ENCODE peak calls at places on chromosomes 13 and 19, in seven cellular contexts. H, O, W, R, L, U and P are unnamed samples. For H3K9me3, the result is how much of the 10 kb centered on the place peaks cover.

GRCh38 chr13:113095146-113096051 is 10.2 kb upstream of the F7 start:
- DNase-seq in H (peak), O (no peak), W (no peak), R (no peak), L (peak), U (no peak), P (no peak)

GRCh38 chr19:17775245-17775927 is 19.6 kb upstream of the B3GNT3 start:
- DNase-seq in H (no peak), O (no peak), W (no peak), R (no peak), L (no peak), U (no peak), P (peak)

GRCh38 chr19:43731854-43732253 is 16.0 kb downstream of the IRGC start:
- DNase-seq in H (no peak), O (no peak), W (no peak), R (no peak), L (no peak), U (no peak), P (no peak)

GRCh38 chr19:54029930-54030490 is 33.7 kb downstream of the VSTM1 start:
- DNase-seq in H (no peak), O (peak), W (peak), R (no peak), L (peak), U (peak), P (peak)

GRCh38 chr19:38862321-38863059 is 12.7 kb upstream of the HNRNPL start:
- DNase-seq in H (no peak), O (no peak), W (no peak), R (no peak), L (no peak), U (peak), P (no peak)

GRCh38 chr19:10911579-10912363 is 16.7 kb downstream of the YIPF2 start:
- DNase-seq in H (no peak), O (no peak), W (no peak), R (no peak), L (no peak), U (no peak), P (no peak)

GRCh38 chr13:101945435-101945834 is 456.4 kb downstream of the FGF14 start:
- DNase-seq in H (no peak), O (no peak), W (no peak), R (no peak), L (no peak), U (no peak), P (peak)

GRCh38 chr19:47414469-47414868 is 4.9 kb downstream of the MEIS3 start:
- DNase-seq in H (no peak), O (no peak), W (no peak), R (no peak), L (no peak), U (no peak), P (peak)

GRCh38 chr13:90867336-90867683 is 480.2 kb upstream of the MIR17HG start:
- DNase-seq in H (no peak), O (peak), W (peak), R (peak), L (peak), U (peak), P (peak)

GRCh38 chr19:48506138-48506733 is 5.4 kb downstream of the LMTK3 start:
- DNase-seq in H (no peak), O (no peak), W (peak), R (no peak), L (no peak), U (no peak), P (peak)

GRCh38 chr19:28436320-28436719 is 776.6 kb downstream of the UQCRFS1 start:
- DNase-seq in H (no peak), O (no peak), W (no peak), R (no peak), L (no peak), U (no peak), P (no peak)

GRCh38 chr19:45038931-45039893 is at the start of gene CLASRP:
- DNase-seq in H (peak), O (peak), W (peak), R (peak), L (peak), U (peak), P (peak)

GRCh38 chr13:87057807-87058520 is 613.2 kb upstream of the SLITRK5 start:
- DNase-seq in H (no peak), O (no peak), W (no peak), R (no peak), L (no peak), U (no peak), P (no peak)

GRCh38 chr13:71274923-71275593 is 591.9 kb downstream of the DACH1 start:
- DNase-seq in H (no peak), O (no peak), W (no peak), R (no peak), L (no peak), U (no peak), P (no peak)

GRCh38 chr19:29612121-29612520 is 6.0 kb downstream of the POP4 start:
- DNase-seq in H (peak), O (no peak), W (no peak), R (no peak), L (no peak), U (no peak), P (no peak)

GRCh38 chr13:112806761-112807652 is 117.2 kb downstream of the ATP11A start:
- DNase-seq in H (no peak), O (no peak), W (no peak), R (no peak), L (no peak), U (no peak), P (no peak)

GRCh38 chr13:113920606-113921306 is 53.1 kb downstream of the C13orf46 start:
- DNase-seq in H (no peak), O (no peak), W (no peak), R (no peak), L (no peak), U (no peak), P (peak)

GRCh38 chr13:24916464-24916863 is 152.5 kb downstream of the RNF17 start:
- DNase-seq in H (no peak), O (no peak), W (no peak), R (no peak), L (no peak), U (no peak), P (no peak)

GRCh38 chr19:17243854-17244617 is 1.7 kb downstream of the NR2F6 start:
- DNase-seq in H (peak), O (no peak), W (peak), R (no peak), L (peak), U (peak), P (no peak)

GRCh38 chr13:30143671-30144400 is 163.5 kb downstream of the KATNAL1 start:
- DNase-seq in H (no peak), O (no peak), W (peak), R (no peak), L (no peak), U (no peak), P (no peak)

GRCh38 chr19:10882108-10882457 is 10.7 kb downstream of the CARM1 start:
- DNase-seq in H (no peak), O (no peak), W (no peak), R (no peak), L (no peak), U (no peak), P (no peak)

GRCh38 chr13:99299545-99300341 is 7.5 kb downstream of the GPR183 start:
- DNase-seq in H (no peak), O (no peak), W (no peak), R (no peak), L (no peak), U (no peak), P (no peak)

GRCh38 chr19:10667867-10668266 is 13.7 kb downstream of the ILF3 start:
- DNase-seq in H (no peak), O (no peak), W (no peak), R (no peak), L (no peak), U (no peak), P (no peak)

GRCh38 chr13:20997301-20998061 is 63.9 kb downstream of the LATS2 start:
- DNase-seq in H (no peak), O (peak), W (peak), R (no peak), L (no peak), U (no peak), P (no peak)

GRCh38 chr13:59157181-59157580 is 1006.5 kb downstream of the DIAPH3 start:
- DNase-seq in H (no peak), O (no peak), W (no peak), R (no peak), L (no peak), U (no peak), P (no peak)

GRCh38 chr13:83325454-83325853 is 556.8 kb downstream of the SLITRK1 start:
- DNase-seq in H (no peak), O (no peak), W (peak), R (no peak), L (no peak), U (no peak), P (no peak)

GRCh38 chr19:48549380-48549779 is 2.6 kb upstream of the SULT2B1 start:
- DNase-seq in H (no peak), O (no peak), W (no peak), R (no peak), L (no peak), U (no peak), P (no peak)

GRCh38 chr13:42924290-42924803 is 67.7 kb downstream of the EPSTI1 start:
- DNase-seq in H (no peak), O (no peak), W (no peak), R (no peak), L (no peak), U (no peak), P (no peak)

GRCh38 chr19:42433503-42434260 is 6.5 kb upstream of the LIPE start:
- DNase-seq in H (peak), O (no peak), W (peak), R (no peak), L (peak), U (peak), P (peak)

GRCh38 chr13:102212729-102213128 is 189.1 kb downstream of the FGF14 start:
- DNase-seq in H (no peak), O (peak), W (no peak), R (no peak), L (no peak), U (no peak), P (no peak)

GRCh38 chr19:2552859-2553258 is 76.9 kb downstream of the GADD45B start:
- DNase-seq in H (no peak), O (no peak), W (no peak), R (no peak), L (peak), U (no peak), P (no peak)

GRCh38 chr19:6945733-6946132 is 58.4 kb downstream of the ADGRE1 start:
- DNase-seq in H (no peak), O (no peak), W (no peak), R (no peak), L (no peak), U (no peak), P (no peak)

GRCh38 chr13:97005631-97006262 is 11.5 kb upstream of the OXGR1 start:
- DNase-seq in H (no peak), O (no peak), W (peak), R (no peak), L (no peak), U (no peak), P (no peak)

GRCh38 chr19:5048091-5048726 is 79.3 kb downstream of the KDM4B start:
- DNase-seq in H (peak), O (peak), W (peak), R (peak), L (peak), U (peak), P (peak)

GRCh38 chr13:34458756-34459462 is 483.2 kb upstream of the NBEA start:
- DNase-seq in H (no peak), O (no peak), W (no peak), R (no peak), L (no peak), U (no peak), P (no peak)

GRCh38 chr13:111632906-111633305 is 312.5 kb downstream of the TEX29 start:
- DNase-seq in H (no peak), O (peak), W (no peak), R (no peak), L (no peak), U (no peak), P (no peak)

GRCh38 chr13:109874444-109874920 is 88.1 kb upstream of the IRS2 start:
- DNase-seq in H (no peak), O (no peak), W (no peak), R (no peak), L (no peak), U (no peak), P (no peak)

GRCh38 chr19:38386968-38387549 is 775 bp downstream of the GGN start:
- DNase-seq in H (no peak), O (no peak), W (no peak), R (no peak), L (peak), U (no peak), P (no peak)

GRCh38 chr13:91468301-91468700 is 69.9 kb downstream of the GPC5 start:
- DNase-seq in H (no peak), O (no peak), W (peak), R (no peak), L (no peak), U (no peak), P (peak)

GRCh38 chr19:55131421-55131820 is 14.0 kb upstream of the PPP1R12C start:
- DNase-seq in H (no peak), O (no peak), W (no peak), R (no peak), L (no peak), U (no peak), P (no peak)
- H3K9me3 ChIP-seq in H (under half), O (under half), W (under half), R (under half), L (under half), U (under half), P (under half)

GRCh38 chr19:22144394-22144793 is 52.4 kb downstream of the ZNF676 start:
- DNase-seq in H (no peak), O (peak), W (peak), R (no peak), L (no peak), U (no peak), P (peak)
- H3K9me3 ChIP-seq in H (half or more), O (half or more), W (under half), R (under half), L (half or more), U (under half), P (under half)

GRCh38 chr19:57477191-57478008 is at the start of gene ZNF772:
- DNase-seq in H (peak), O (peak), W (peak), R (peak), L (peak), U (peak), P (peak)

GRCh38 chr19:57473646-57474045 is 3.7 kb downstream of the ZNF772 start:
- DNase-seq in H (no peak), O (no peak), W (no peak), R (no peak), L (no peak), U (no peak), P (no peak)
- H3K9me3 ChIP-seq in H (half or more), O (half or more), W (half or more), R (half or more), L (half or more), U (under half), P (under half)

GRCh38 chr19:23560051-23560450 is 127.0 kb downstream of the ZNF675 start:
- DNase-seq in H (no peak), O (no peak), W (no peak), R (no peak), L (no peak), U (no peak), P (no peak)

GRCh38 chr19:23561341-23561740 is 125.7 kb downstream of the ZNF675 start:
- DNase-seq in H (no peak), O (no peak), W (peak), R (no peak), L (no peak), U (no peak), P (no peak)

GRCh38 chr19:23554548-23554947 is 132.5 kb downstream of the ZNF675 start:
- DNase-seq in H (no peak), O (no peak), W (peak), R (no peak), L (no peak), U (no peak), P (no peak)

GRCh38 chr19:23558541-23558940 is 128.5 kb downstream of the ZNF675 start:
- DNase-seq in H (no peak), O (no peak), W (no peak), R (no peak), L (no peak), U (no peak), P (no peak)

DNA sequence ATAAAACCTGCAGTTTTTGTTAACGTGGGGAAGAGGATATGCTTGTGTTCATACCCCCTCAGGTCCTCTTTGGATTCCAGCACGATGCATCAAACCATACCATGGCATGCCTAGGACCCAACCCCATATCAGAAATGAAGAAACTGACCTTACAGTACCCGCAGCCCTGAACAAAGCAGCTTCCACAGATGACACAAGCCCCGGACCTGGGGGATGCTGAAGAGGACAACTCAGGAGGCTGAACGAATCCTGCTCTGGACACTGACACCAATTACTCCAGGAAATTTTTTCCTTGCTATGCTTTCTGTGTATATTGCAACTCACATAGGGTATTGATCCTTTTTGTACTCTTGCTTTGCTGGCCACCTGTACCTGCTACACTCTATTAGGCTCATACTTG is 129.6 kb downstream of the ZNF675 start:
- DNase-seq in H (no peak), O (no peak), W (no peak), R (no peak), L (no peak), U (no peak), P (no peak)
- H3K9me3 ChIP-seq in H (under half), O (under half), W (under half), R (under half), L (under half), U (under half), P (under half)

GRCh38 chr19:324716-325115 is 19.9 kb downstream of the MIER2 start:
- DNase-seq in H (no peak), O (no peak), W (no peak), R (no peak), L (no peak), U (no peak), P (no peak)
- H3K9me3 ChIP-seq in H (under half), O (under half), W (under half), R (under half), L (under half), U (under half), P (under half)

DNA sequence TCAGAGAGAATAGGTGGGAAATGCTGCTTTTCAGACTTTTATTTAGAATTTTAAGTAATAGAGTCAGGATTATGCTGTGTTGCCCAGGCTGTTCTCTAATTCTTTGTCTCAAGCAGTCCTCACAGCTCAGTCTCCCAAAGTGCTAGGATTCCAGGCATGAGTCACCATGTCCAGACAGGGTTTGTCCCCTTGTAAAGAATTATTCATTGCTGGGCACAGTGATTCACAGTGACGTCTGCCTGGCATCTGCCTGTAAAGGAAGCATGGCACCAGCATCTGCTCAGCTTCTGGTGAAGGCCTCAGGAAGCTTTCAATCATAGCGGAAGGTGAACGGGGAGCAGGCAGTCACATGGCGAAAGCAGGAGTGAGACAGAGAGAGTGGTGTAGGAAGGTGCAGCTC is 17.7 kb downstream of the ZNF763 start:
- DNase-seq in H (no peak), O (peak), W (peak), R (no peak), L (no peak), U (no peak), P (no peak)
- H3K9me3 ChIP-seq in H (half or more), O (half or more), W (half or more), R (under half), L (under half), U (under half), P (under half)

GRCh38 chr19:21580818-21581217 is 75.4 kb downstream of the ZNF429 start:
- DNase-seq in H (no peak), O (no peak), W (no peak), R (no peak), L (no peak), U (no peak), P (no peak)

GRCh38 chr19:21584532-21584931 is 79.1 kb downstream of the ZNF429 start:
- DNase-seq in H (no peak), O (no peak), W (no peak), R (no peak), L (no peak), U (no peak), P (no peak)

GRCh38 chr19:21581646-21582045 is 76.2 kb downstream of the ZNF429 start:
- DNase-seq in H (no peak), O (no peak), W (no peak), R (no peak), L (no peak), U (peak), P (no peak)

GRCh38 chr19:21585491-21585890 is 80.1 kb downstream of the ZNF429 start:
- DNase-seq in H (no peak), O (no peak), W (no peak), R (no peak), L (no peak), U (peak), P (no peak)

DNA sequence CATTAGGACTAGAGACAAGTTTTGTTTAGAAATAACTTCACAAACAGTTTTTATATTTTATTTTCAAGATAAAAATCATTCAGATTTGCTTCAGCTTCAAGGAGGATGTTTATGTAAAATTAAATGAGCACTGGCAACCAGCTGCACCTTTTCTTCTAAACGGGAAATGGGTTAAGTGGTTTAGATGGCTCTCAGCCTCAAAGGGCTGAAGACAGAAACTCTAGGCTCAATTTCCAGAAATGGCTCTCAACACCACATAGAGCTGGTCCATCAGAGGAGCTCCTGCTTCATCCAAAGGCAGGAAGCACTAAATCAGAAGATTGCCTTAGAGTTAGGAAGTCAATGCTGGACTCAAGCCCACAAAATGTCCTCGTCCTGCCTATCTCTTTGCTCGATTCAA is 74.7 kb downstream of the ZNF429 start:
- DNase-seq in H (no peak), O (no peak), W (no peak), R (no peak), L (no peak), U (no peak), P (no peak)
- H3K9me3 ChIP-seq in H (under half), O (under half), W (under half), R (under half), L (under half), U (under half), P (under half)

DNA sequence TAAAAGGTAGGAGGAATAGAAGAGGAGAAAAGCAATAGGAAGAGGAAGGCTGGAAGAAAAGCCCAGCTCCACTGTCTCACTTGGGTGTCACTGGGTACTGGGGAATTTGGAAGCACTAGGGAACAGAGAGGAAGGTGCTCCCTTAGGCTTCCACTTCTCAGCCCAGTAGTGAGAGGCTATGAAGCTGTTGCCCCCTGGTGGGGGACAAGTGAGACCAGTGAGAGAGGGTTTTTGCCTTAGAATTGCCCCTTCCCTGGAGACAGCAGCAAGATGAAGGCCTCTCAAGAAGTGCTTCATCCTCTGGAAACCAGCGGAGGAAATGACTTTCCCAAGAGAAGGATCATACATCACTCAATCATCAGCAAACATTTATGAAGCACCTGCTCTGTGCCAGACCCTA is 4.7 kb upstream of the ZNF606 start:
- DNase-seq in H (no peak), O (no peak), W (no peak), R (no peak), L (no peak), U (no peak), P (no peak)
- H3K9me3 ChIP-seq in H (under half), O (under half), W (half or more), R (half or more), L (half or more), U (under half), P (under half)